ENCODE peak calls at places on chromosomes 5 and 9, in nine cellular contexts. One of them, this sample, is unnamed.

GRCh38 chr9:87223397-87224246 is 274.0 kb upstream of the DAPK1 start:
- DNase-seq in psoas muscle: peak; percentile 10
- DNase-seq in H9: no peak
- DNase-seq in AG04449: no peak
- DNase-seq in brain microvascular endothelial cell: peak; percentile 47
- DNase-seq in left ventricle myocardium inferior: no peak
- DNase-seq in upper lobe of right lung: no peak
- DNase-seq in fibroblast of pulmonary artery: peak; percentile 28
- DNase-seq in progenitor cell of endocrine pancreas: no peak
- DNase-seq in this sample: no peak

GRCh38 chr5:56606202-56606601 is 209.1 kb upstream of the MAP3K1 start:
- DNase-seq in psoas muscle: no peak
- DNase-seq in H9: no peak
- DNase-seq in AG04449: no peak
- DNase-seq in brain microvascular endothelial cell: no peak
- DNase-seq in left ventricle myocardium inferior: no peak
- DNase-seq in upper lobe of right lung: no peak
- DNase-seq in fibroblast of pulmonary artery: no peak
- DNase-seq in progenitor cell of endocrine pancreas: no peak
- DNase-seq in this sample: no peak

GRCh38 chr5:89342106-89342876 is 459.3 kb upstream of the MEF2C start:
- DNase-seq in psoas muscle: no peak
- DNase-seq in H9: no peak
- DNase-seq in AG04449: peak; percentile 84
- DNase-seq in brain microvascular endothelial cell: peak; percentile 83
- DNase-seq in left ventricle myocardium inferior: no peak
- DNase-seq in upper lobe of right lung: no peak
- DNase-seq in fibroblast of pulmonary artery: peak; percentile 50
- DNase-seq in progenitor cell of endocrine pancreas: no peak
- DNase-seq in this sample: no peak

GRCh38 chr9:96382175-96382574 is 1.3 kb downstream of the SLC35D2 start:
- DNase-seq in psoas muscle: no peak
- DNase-seq in H9: no peak
- DNase-seq in AG04449: no peak
- DNase-seq in brain microvascular endothelial cell: peak; percentile 15
- DNase-seq in left ventricle myocardium inferior: no peak
- DNase-seq in upper lobe of right lung: no peak
- DNase-seq in fibroblast of pulmonary artery: peak; percentile 17
- DNase-seq in progenitor cell of endocrine pancreas: no peak
- DNase-seq in this sample: no peak

GRCh38 chr5:179152144-179152895 is 92.1 kb downstream of the ZNF354C start:
- DNase-seq in psoas muscle: no peak
- DNase-seq in H9: no peak
- DNase-seq in AG04449: no peak
- DNase-seq in brain microvascular endothelial cell: no peak
- DNase-seq in left ventricle myocardium inferior: no peak
- DNase-seq in upper lobe of right lung: peak; percentile 60
- DNase-seq in fibroblast of pulmonary artery: no peak
- DNase-seq in progenitor cell of endocrine pancreas: no peak
- DNase-seq in this sample: no peak

GRCh38 chr9:132770775-132771310 is 100.6 kb downstream of the GTF3C4 start:
- DNase-seq in psoas muscle: no peak
- DNase-seq in H9: no peak
- DNase-seq in AG04449: no peak
- DNase-seq in brain microvascular endothelial cell: no peak
- DNase-seq in left ventricle myocardium inferior: no peak
- DNase-seq in upper lobe of right lung: no peak
- DNase-seq in fibroblast of pulmonary artery: no peak
- DNase-seq in progenitor cell of endocrine pancreas: no peak
- DNase-seq in this sample: no peak

GRCh38 chr5:99054972-99055371 is 126.2 kb upstream of the CHD1 start:
- DNase-seq in psoas muscle: no peak
- DNase-seq in H9: no peak
- DNase-seq in AG04449: no peak
- DNase-seq in brain microvascular endothelial cell: no peak
- DNase-seq in left ventricle myocardium inferior: no peak
- DNase-seq in upper lobe of right lung: no peak
- DNase-seq in fibroblast of pulmonary artery: no peak
- DNase-seq in progenitor cell of endocrine pancreas: no peak
- DNase-seq in this sample: peak; percentile 35

GRCh38 chr9:126057036-126057435 is 269.6 kb upstream of the MVB12B start:
- DNase-seq in psoas muscle: no peak
- DNase-seq in H9: no peak
- DNase-seq in AG04449: no peak
- DNase-seq in brain microvascular endothelial cell: no peak
- DNase-seq in left ventricle myocardium inferior: no peak
- DNase-seq in upper lobe of right lung: peak; percentile 8
- DNase-seq in fibroblast of pulmonary artery: no peak
- DNase-seq in progenitor cell of endocrine pancreas: no peak
- DNase-seq in this sample: no peak

GRCh38 chr5:135019314-135019713 is 14.7 kb downstream of the PITX1 start:
- DNase-seq in psoas muscle: no peak
- DNase-seq in H9: no peak
- DNase-seq in AG04449: no peak
- DNase-seq in brain microvascular endothelial cell: no peak
- DNase-seq in left ventricle myocardium inferior: no peak
- DNase-seq in upper lobe of right lung: peak; percentile 53
- DNase-seq in fibroblast of pulmonary artery: no peak
- DNase-seq in progenitor cell of endocrine pancreas: no peak
- DNase-seq in this sample: no peak

GRCh38 chr5:96909003-96909402 is 26.9 kb upstream of the LNPEP start:
- DNase-seq in psoas muscle: no peak
- DNase-seq in H9: no peak
- DNase-seq in AG04449: no peak
- DNase-seq in brain microvascular endothelial cell: no peak
- DNase-seq in left ventricle myocardium inferior: no peak
- DNase-seq in upper lobe of right lung: no peak
- DNase-seq in fibroblast of pulmonary artery: no peak
- DNase-seq in progenitor cell of endocrine pancreas: no peak
- DNase-seq in this sample: no peak
- TF ChIP-seq CTCF in psoas muscle: no peak
- TF ChIP-seq CTCF in H9: no peak
- TF ChIP-seq CTCF in AG04449: no peak
- TF ChIP-seq CTCF in brain microvascular endothelial cell: no peak
- TF ChIP-seq CTCF in left ventricle myocardium inferior: no peak
- TF ChIP-seq CTCF in upper lobe of right lung: no peak
- TF ChIP-seq CTCF in fibroblast of pulmonary artery: no peak
- TF ChIP-seq CTCF in progenitor cell of endocrine pancreas: no peak
- TF ChIP-seq CTCF in this sample: no peak

DNA sequence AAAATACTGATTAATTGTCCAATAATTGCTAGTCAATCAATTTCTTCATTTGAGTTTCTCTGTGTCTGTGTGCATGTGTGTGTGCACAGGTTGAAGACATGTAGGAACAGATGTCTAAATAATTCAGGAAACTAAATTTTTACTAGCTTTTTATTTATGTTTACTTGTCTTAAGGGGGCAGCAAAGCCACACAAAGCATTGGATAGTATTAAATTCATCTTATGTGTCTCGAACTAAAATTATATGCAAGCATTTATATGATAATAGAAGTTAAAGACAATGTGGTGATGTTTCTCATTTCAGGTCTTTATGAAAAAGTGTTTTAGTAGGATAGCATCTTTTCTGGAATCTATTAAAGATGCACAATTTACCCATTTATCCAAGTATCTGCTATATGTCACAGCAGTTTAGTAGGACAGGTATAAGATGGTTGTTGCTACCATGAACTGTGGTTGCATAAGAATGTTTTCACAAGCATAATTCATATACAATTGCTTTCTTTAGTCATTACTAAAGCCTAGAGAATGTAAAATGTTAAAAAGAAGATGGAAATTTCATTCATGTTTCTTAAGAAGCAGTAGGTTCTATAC is 784.6 kb upstream of the NUDT12 start:
- DNase-seq in psoas muscle: no peak
- DNase-seq in H9: no peak
- DNase-seq in AG04449: no peak
- DNase-seq in brain microvascular endothelial cell: peak; percentile 22
- DNase-seq in left ventricle myocardium inferior: no peak
- DNase-seq in upper lobe of right lung: no peak
- DNase-seq in fibroblast of pulmonary artery: peak; percentile 66
- DNase-seq in progenitor cell of endocrine pancreas: no peak
- DNase-seq in this sample: no peak
- TF ChIP-seq CTCF in psoas muscle: peak; percentile 20
- TF ChIP-seq CTCF in H9: peak; percentile 61
- TF ChIP-seq CTCF in AG04449: no peak
- TF ChIP-seq CTCF in brain microvascular endothelial cell: peak; percentile 20
- TF ChIP-seq CTCF in left ventricle myocardium inferior: no peak
- TF ChIP-seq CTCF in upper lobe of right lung: peak; percentile 6
- TF ChIP-seq CTCF in fibroblast of pulmonary artery: peak; percentile 43
- TF ChIP-seq CTCF in progenitor cell of endocrine pancreas: peak; percentile 54
- TF ChIP-seq CTCF in this sample: peak; percentile 33

GRCh38 chr5:72147601-72148000 is 40.3 kb downstream of the MAP1B start:
- DNase-seq in psoas muscle: no peak
- DNase-seq in H9: no peak
- DNase-seq in AG04449: no peak
- DNase-seq in brain microvascular endothelial cell: no peak
- DNase-seq in left ventricle myocardium inferior: no peak
- DNase-seq in upper lobe of right lung: no peak
- DNase-seq in fibroblast of pulmonary artery: no peak
- DNase-seq in progenitor cell of endocrine pancreas: no peak
- DNase-seq in this sample: no peak
- TF ChIP-seq CTCF in psoas muscle: no peak
- TF ChIP-seq CTCF in H9: no peak
- TF ChIP-seq CTCF in AG04449: no peak
- TF ChIP-seq CTCF in brain microvascular endothelial cell: no peak
- TF ChIP-seq CTCF in left ventricle myocardium inferior: no peak
- TF ChIP-seq CTCF in upper lobe of right lung: no peak
- TF ChIP-seq CTCF in fibroblast of pulmonary artery: no peak
- TF ChIP-seq CTCF in progenitor cell of endocrine pancreas: no peak
- TF ChIP-seq CTCF in this sample: no peak

DNA sequence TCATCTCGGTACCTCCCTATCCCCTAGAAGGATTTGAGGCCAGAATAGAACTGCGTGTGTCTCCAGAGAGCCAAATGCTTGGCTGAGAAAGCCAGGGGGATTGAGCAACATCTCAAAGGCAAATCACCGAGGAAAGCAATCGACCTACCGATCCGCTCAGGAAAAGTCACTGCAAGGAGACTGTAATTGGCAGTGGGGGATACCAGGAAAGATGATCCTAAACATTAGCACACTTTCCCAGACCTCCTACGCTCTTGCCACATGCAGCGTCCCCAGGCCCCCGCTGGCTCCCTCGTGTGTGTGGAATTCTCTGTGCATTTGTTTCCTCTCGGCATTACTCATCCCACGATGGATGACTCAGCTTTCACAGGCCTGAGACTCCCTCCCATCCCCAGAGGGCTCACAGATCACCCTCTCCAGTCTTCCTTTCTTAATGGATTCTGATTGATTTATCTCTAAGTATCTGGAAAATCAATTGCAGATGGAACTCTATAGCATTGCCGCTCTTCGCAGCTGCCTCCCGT is 82.2 kb upstream of the ICE1 start:
- DNase-seq in psoas muscle: peak; percentile 87
- DNase-seq in H9: peak; percentile 72
- DNase-seq in AG04449: peak; percentile 93
- DNase-seq in brain microvascular endothelial cell: peak; percentile 97
- DNase-seq in left ventricle myocardium inferior: peak; percentile 42
- DNase-seq in upper lobe of right lung: no peak
- DNase-seq in fibroblast of pulmonary artery: peak; percentile 90
- DNase-seq in progenitor cell of endocrine pancreas: no peak
- DNase-seq in this sample: no peak
- TF ChIP-seq CTCF in psoas muscle: peak; percentile 54
- TF ChIP-seq CTCF in H9: peak; percentile 58
- TF ChIP-seq CTCF in AG04449: peak; percentile 84
- TF ChIP-seq CTCF in brain microvascular endothelial cell: peak; percentile 86
- TF ChIP-seq CTCF in left ventricle myocardium inferior: peak; percentile 46
- TF ChIP-seq CTCF in upper lobe of right lung: peak; percentile 46
- TF ChIP-seq CTCF in fibroblast of pulmonary artery: peak; percentile 67
- TF ChIP-seq CTCF in progenitor cell of endocrine pancreas: peak; percentile 39
- TF ChIP-seq CTCF in this sample: no peak